ENCODE peak calls at places on chromosomes 4 and X, in ten cellular contexts. V is prostate gland, F is fibroblast of lung, B is left lung, J is heart right ventricle, C is mammary epithelial cell, H is pancreas, K is uterus, D is ascending aorta, A is PC-3. Q is an unnamed sample.

GRCh38 chr4:189046642-189047041 is 894.0 kb upstream of the FRG1 start:
- DNase-seq in B (no peak), J (no peak), D (no peak), A (no peak), F (peak; percentile 20), C (peak; percentile 43), V (no peak), K (no peak), H (no peak), Q (no peak)

GRCh38 chr4:47623916-47624554 is 139.0 kb downstream of the ATP10D start:
- DNase-seq in B (no peak), C (peak; percentile 19), V (no peak), A (no peak), K (no peak), H (no peak), D (no peak), F (peak; percentile 80), J (no peak), Q (no peak)

GRCh38 chr4:3302164-3302785 is 9.5 kb downstream of the RGS12 start:
- DNase-seq in A (no peak), H (no peak), F (peak; percentile 64), C (no peak), K (peak; percentile 40), B (peak; percentile 61), D (peak; percentile 57), V (no peak), J (no peak), Q (peak; percentile 2)

GRCh38 chr4:173243917-173244658 is 75.5 kb downstream of the GALNT7 start:
- DNase-seq in D (no peak), K (no peak), C (no peak), V (no peak), F (no peak), A (no peak), J (no peak), H (no peak), B (no peak), Q (no peak)

GRCh38 chrX:122517781-122518180 is 666.3 kb upstream of the GRIA3 start:
- DNase-seq in H (no peak), K (no peak), J (no peak), D (no peak), B (no peak), F (peak; percentile 83), C (peak; percentile 69), A (peak; percentile 42), V (no peak), Q (no peak)

GRCh38 chr4:28463184-28463690 is 1602.6 kb downstream of the STIM2 start:
- DNase-seq in C (no peak), A (no peak), B (no peak), K (no peak), J (no peak), H (no peak), F (no peak), D (no peak), V (no peak), Q (no peak)

GRCh38 chrX:98523521-98523920 is 1639.8 kb downstream of the RPA4 start:
- DNase-seq in V (no peak), H (no peak), F (no peak), D (no peak), K (no peak), A (no peak), B (no peak), J (no peak), C (no peak), Q (no peak)

GRCh38 chr4:100581337-100581736 is 63.5 kb upstream of the EMCN start:
- DNase-seq in H (no peak), K (no peak), A (peak; percentile 87), J (no peak), F (no peak), B (no peak), V (peak; percentile 42), C (peak; percentile 88), D (no peak), Q (peak; percentile 35)

GRCh38 chr4:7027284-7027683 is 15.9 kb upstream of the TADA2B start:
- DNase-seq in A (no peak), B (no peak), J (no peak), F (no peak), C (no peak), V (no peak), H (no peak), K (no peak), D (no peak), Q (no peak)

GRCh38 chr4:7030856-7031255 is 12.3 kb upstream of the TADA2B start:
- DNase-seq in J (no peak), H (no peak), A (no peak), B (no peak), F (no peak), V (no peak), C (no peak), D (no peak), K (no peak), Q (no peak)

GRCh38 chr4:7027913-7028312 is 15.3 kb upstream of the TADA2B start:
- DNase-seq in F (no peak), A (no peak), K (no peak), D (no peak), J (no peak), B (no peak), C (no peak), H (no peak), V (no peak), Q (no peak)

GRCh38 chr4:7029921-7030320 is 13.3 kb upstream of the TADA2B start:
- DNase-seq in D (no peak), A (no peak), K (no peak), V (no peak), J (no peak), F (no peak), C (no peak), H (no peak), B (no peak), Q (no peak)

DNA sequence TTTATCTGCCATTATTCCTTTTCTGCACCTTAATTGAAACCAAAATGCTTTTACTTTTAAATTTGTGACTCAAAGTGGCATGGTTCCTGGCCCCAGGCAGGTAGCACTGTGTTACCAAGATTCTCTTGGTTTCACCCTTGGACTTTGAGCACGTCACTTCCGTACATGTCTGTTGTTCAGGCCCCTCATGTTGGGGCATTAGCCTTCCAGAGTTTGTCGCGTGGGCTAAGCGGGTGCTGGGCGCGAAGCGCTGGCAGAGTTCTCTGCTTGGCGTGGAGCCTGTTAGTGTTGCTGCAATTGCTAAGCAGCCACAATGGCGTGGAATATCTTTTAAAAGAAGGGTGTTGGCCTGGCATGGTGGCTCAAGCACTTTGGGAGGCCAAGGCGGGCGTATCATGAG is 14.0 kb upstream of the TADA2B start:
- DNase-seq in B (no peak), F (no peak), K (no peak), D (no peak), C (no peak), H (no peak), J (no peak), A (no peak), V (no peak), Q (no peak)
- H3K36me3 ChIP-seq in B (peaks cover 80% of the 10 kb centered on the region), F (peaks cover 7% of the 10 kb centered on the region), K (no peaks in the 10 kb centered on the region), D (peaks cover 67% of the 10 kb centered on the region), C (peaks cover 11% of the 10 kb centered on the region), H (no peaks in the 10 kb centered on the region), J (peaks cover 74% of the 10 kb centered on the region), A (peaks cover 10% of the 10 kb centered on the region), V (peaks cover 13% of the 10 kb centered on the region), Q (peaks cover 42% of the 10 kb centered on the region)

DNA sequence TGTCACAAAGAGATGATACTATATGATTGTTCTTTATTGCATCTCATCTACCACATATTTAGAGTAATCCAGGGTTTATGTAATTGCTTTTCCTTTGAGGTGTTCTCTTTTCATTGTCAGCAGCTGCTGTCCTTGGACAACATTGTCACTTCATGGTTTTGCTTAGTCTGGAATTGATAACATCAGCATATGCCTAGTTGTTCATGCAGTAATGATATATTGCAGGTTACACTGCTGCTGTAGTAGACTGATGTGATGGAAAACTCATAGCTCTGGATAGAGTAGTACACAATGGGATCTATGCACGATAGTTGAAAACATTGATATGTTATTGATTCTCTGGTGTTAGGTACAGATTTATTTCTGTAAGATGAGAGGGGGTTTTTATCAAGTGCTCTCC is 13.7 kb downstream of the NEIL3 start:
- DNase-seq in D (no peak), B (no peak), A (no peak), V (no peak), K (no peak), H (no peak), C (no peak), J (no peak), F (no peak), Q (peak; percentile 11)
- H3K4me1 ChIP-seq in D (no peaks in the 10 kb centered on the region), B (no peaks in the 10 kb centered on the region), A (no peaks in the 10 kb centered on the region), V (no peaks in the 10 kb centered on the region), K (no peaks in the 10 kb centered on the region), H (no peaks in the 10 kb centered on the region), C (no peaks in the 10 kb centered on the region), J (no peaks in the 10 kb centered on the region), F (peaks cover 2% of the 10 kb centered on the region), Q (peaks cover 25% of the 10 kb centered on the region)

DNA sequence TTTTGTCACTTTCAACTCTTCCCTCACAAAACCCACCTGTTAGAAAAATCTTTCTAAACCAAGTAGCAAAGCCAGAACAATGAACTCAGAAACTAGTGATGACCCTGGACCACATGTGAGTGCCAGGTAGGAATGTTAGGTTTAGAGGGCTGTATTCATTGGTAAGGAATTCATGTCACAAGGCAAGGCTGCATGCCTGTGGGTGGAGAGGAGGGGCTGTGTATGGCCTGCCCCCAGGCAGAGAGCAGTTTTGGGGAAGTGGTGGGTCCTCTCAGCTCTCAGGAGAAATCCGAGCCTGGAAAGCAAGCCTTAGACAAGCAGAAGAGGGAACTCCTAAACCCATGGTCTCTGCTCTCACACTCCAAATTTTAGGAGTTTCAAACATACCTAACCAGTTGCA is 2.4 kb downstream of the RNF175 start:
- DNase-seq in B (no peak), C (peak; percentile 33), J (no peak), D (no peak), K (no peak), A (peak; percentile 30), F (peak; percentile 49), H (no peak), V (no peak), Q (no peak)
- TF ChIP-seq CTCF in B (no peak), C (no peak), J (no peak), D (no peak), K (no peak), A (no peak), F (no peak), H (no peak), V (no peak), Q (no peak)

GRCh38 chrX:72272868-72273267 is 4.2 kb downstream of the RPS4X start:
- DNase-seq in B (no peak), D (no peak), J (no peak), F (peak; percentile 74), K (no peak), H (no peak), V (no peak), C (peak; percentile 84), A (peak; percentile 79), Q (no peak)

GRCh38 chrX:72273718-72274117 is 3.3 kb downstream of the RPS4X start:
- DNase-seq in K (no peak), D (no peak), V (no peak), F (no peak), A (no peak), B (no peak), H (no peak), C (peak; percentile 37), J (no peak), Q (no peak)

GRCh38 chrX:72274526-72274925 is 2.5 kb downstream of the RPS4X start:
- DNase-seq in D (no peak), J (no peak), B (no peak), A (no peak), C (no peak), V (no peak), K (no peak), H (no peak), F (peak; percentile 56), Q (no peak)

GRCh38 chrX:72280210-72280882 is 3.3 kb upstream of the RPS4X start:
- DNase-seq in K (no peak), B (no peak), J (no peak), A (peak; percentile 76), D (no peak), F (no peak), V (no peak), C (peak; percentile 77), H (no peak), Q (no peak)

DNA sequence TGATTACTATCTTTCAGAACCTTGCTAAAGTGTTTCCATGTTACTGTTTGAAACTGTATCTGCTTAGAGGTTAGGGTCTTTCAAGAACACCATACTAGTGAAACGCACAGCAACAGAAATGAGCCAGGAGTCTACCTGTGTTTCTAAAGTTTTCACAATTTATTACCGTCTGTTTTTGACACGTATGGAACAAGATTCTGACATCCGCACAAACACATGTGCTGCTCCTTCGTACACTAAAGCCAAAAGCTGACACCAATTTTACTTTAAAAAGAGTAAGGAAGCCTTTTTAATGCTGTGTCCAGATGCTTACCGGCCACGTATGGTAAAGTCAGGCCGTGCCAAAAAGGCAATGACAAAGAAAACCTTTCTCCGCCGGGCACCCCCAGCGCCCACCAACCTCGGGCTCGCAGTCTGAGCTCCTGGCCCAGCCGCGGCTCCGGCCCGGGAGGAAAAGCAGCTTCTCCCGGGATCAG is 532 bp downstream of the RPS4X start:
- DNase-seq in C (no peak), A (no peak), H (no peak), D (no peak), V (no peak), K (no peak), B (no peak), J (peak; percentile 3), F (no peak), Q (peak; percentile 7)
- H3K36me3 ChIP-seq in C (peaks cover 39% of the 10 kb centered on the region), A (peaks cover 47% of the 10 kb centered on the region), H (peaks cover 4% of the 10 kb centered on the region), D (peaks cover 41% of the 10 kb centered on the region), V (no peaks in the 10 kb centered on the region), K (no peaks in the 10 kb centered on the region), B (peaks cover 37% of the 10 kb centered on the region), J (peaks cover 41% of the 10 kb centered on the region), F (peaks cover 21% of the 10 kb centered on the region), Q (peaks cover 51% of the 10 kb centered on the region)

Q was measured in BE2C.